ENCODE peak calls at places on chromosomes 1 and 21, in seven cellular contexts. S, C, R, G, I, V and D are unnamed samples.

GRCh38 chr21:36456714-36457399 is 23.1 kb downstream of the CLDN14 start:
- DNase-seq in S (no peak), C (no peak), G (no peak), R (no peak), I (peak; percentile 60), V (no peak), D (peak; percentile 42)

GRCh38 chr1:181038399-181038873 is 4.7 kb downstream of the MR1 start:
- DNase-seq in S (peak; percentile 54), R (peak; percentile 87), V (peak; percentile 73), C (peak; percentile 78), I (peak; percentile 56), G (peak; percentile 56), D (no peak)

GRCh38 chr1:34166191-34167090 is 1.4 kb upstream of the CSMD2 start:
- DNase-seq in V (no peak), C (no peak), I (no peak), S (peak; percentile 32), G (no peak), R (peak; percentile 85), D (no peak)

GRCh38 chr1:115642168-115643072 is 650 bp downstream of the VANGL1 start:
- DNase-seq in R (no peak), G (peak; percentile 60), I (peak; percentile 33), V (peak; percentile 50), C (no peak), S (peak; percentile 34), D (no peak)

GRCh38 chr1:165040641-165041040 is 315.9 kb downstream of the LMX1A start:
- DNase-seq in C (no peak), V (no peak), G (no peak), R (no peak), I (no peak), S (no peak), D (no peak)

GRCh38 chr1:9345471-9345870 is 52.8 kb downstream of the SPSB1 start:
- DNase-seq in V (no peak), C (no peak), S (no peak), R (no peak), G (peak; percentile 62), I (no peak), D (no peak)

GRCh38 chr1:21704055-21704660 is 35.0 kb upstream of the RAP1GAP start:
- DNase-seq in C (no peak), R (no peak), V (no peak), S (no peak), G (no peak), I (no peak), D (no peak)

GRCh38 chr1:221363074-221363473 is 378.8 kb downstream of the DUSP10 start:
- DNase-seq in I (peak; percentile 8), G (no peak), R (no peak), V (no peak), C (no peak), S (no peak), D (no peak)

GRCh38 chr1:151721788-151722510 is 627 bp downstream of the RIIAD1 start:
- DNase-seq in I (no peak), S (no peak), V (no peak), R (no peak), G (no peak), C (no peak), D (no peak)

GRCh38 chr1:46466477-46467182 is 23.0 kb upstream of the DMBX1 start:
- DNase-seq in R (peak; percentile 76), G (peak; percentile 28), S (peak; percentile 18), I (no peak), C (no peak), V (peak; percentile 20), D (no peak)

GRCh38 chr1:113811353-113811887 is 856 bp downstream of the RSBN1 start:
- DNase-seq in S (peak; percentile 17), V (peak; percentile 42), C (no peak), R (peak; percentile 52), I (no peak), G (peak; percentile 28), D (no peak)

GRCh38 chr1:155548706-155549105 is 13.9 kb downstream of the ASH1L start:
- DNase-seq in R (no peak), S (no peak), G (no peak), I (no peak), V (no peak), C (no peak), D (no peak)

GRCh38 chr21:41598561-41599511 is 90.9 kb upstream of the TMPRSS2 start:
- DNase-seq in S (no peak), G (peak; percentile 57), R (no peak), V (peak; percentile 7), C (no peak), I (no peak), D (no peak)

GRCh38 chr1:202245391-202245790 is 51.8 kb downstream of the LGR6 start:
- DNase-seq in S (no peak), G (no peak), C (no peak), R (no peak), I (no peak), V (no peak), D (no peak)

GRCh38 chr1:221437924-221438323 is 304.0 kb downstream of the DUSP10 start:
- DNase-seq in R (no peak), G (no peak), V (no peak), C (no peak), I (no peak), S (peak; percentile 17), D (no peak)

GRCh38 chr1:155250633-155251449 is 4.4 kb downstream of the ENTREP3 start:
- DNase-seq in V (peak; percentile 97), G (peak; percentile 94), I (peak; percentile 75), R (peak; percentile 96), C (peak; percentile 96), S (peak; percentile 87), D (peak; percentile 80)